ENCODE peak calls at places on chromosomes 3 and 15, in nine cellular contexts. I is AG04449; H is GM18507; F is NCI-H2171 treated with DMSO at 0.1 percent for 48 hours; G is CD8-positive, alpha-beta T cell; V is HCEC 1CT; Y is stimulated activated naive CD4-positive, alpha-beta T cell; U is uterus; X is substantia nigra. D is an unnamed sample.

GRCh38 chr3:170528731-170529130 is 57.1 kb downstream of the SLC7A14 start:
- DNase-seq in X (no peak), U (no peak), I (no peak), Y (no peak), V (no peak), G (no peak), H (no peak), F (peak), D (no peak)

GRCh38 chr3:38039101-38039898 is at the start of gene DLEC1:
- DNase-seq in U (peak), H (peak), X (no peak), V (peak), F (no peak), G (peak), Y (peak), I (no peak), D (peak)

GRCh38 chr15:69807752-69808151 is 290.0 kb downstream of the TLE3 start:
- DNase-seq in F (no peak), I (no peak), X (no peak), V (no peak), G (no peak), Y (no peak), U (no peak), H (no peak), D (no peak)

GRCh38 chr3:113265281-113265680 is 53.9 kb downstream of the BOC start:
- DNase-seq in V (no peak), F (no peak), H (no peak), Y (no peak), G (no peak), I (no peak), X (no peak), U (peak), D (no peak)

GRCh38 chr3:182973047-182973446 is 7.3 kb downstream of the DCUN1D1 start:
- DNase-seq in G (no peak), I (no peak), Y (no peak), H (no peak), X (no peak), V (peak), U (no peak), F (no peak), D (no peak)

GRCh38 chr3:10408680-10409079 is 87.8 kb upstream of the SEC13 start:
- DNase-seq in I (no peak), U (no peak), G (no peak), F (no peak), X (no peak), Y (no peak), H (no peak), V (peak), D (no peak)

GRCh38 chr3:58955308-58955707 is 94.5 kb downstream of the CFAP20DC start:
- DNase-seq in I (no peak), H (no peak), X (no peak), U (no peak), Y (no peak), F (no peak), V (no peak), G (no peak), D (no peak)

GRCh38 chr3:20074226-20075063 is 34.2 kb downstream of the KAT2B start:
- DNase-seq in F (no peak), G (no peak), X (no peak), Y (no peak), U (no peak), H (no peak), I (no peak), V (peak), D (no peak)

GRCh38 chr3:32952369-32953067 is 1.1 kb downstream of the CCR4 start:
- DNase-seq in I (no peak), H (no peak), Y (no peak), G (no peak), X (no peak), F (no peak), V (no peak), U (no peak), D (no peak)

GRCh38 chr3:147038456-147038855 is 367.9 kb downstream of the ZIC4 start:
- DNase-seq in U (no peak), V (peak), Y (no peak), X (no peak), H (no peak), G (no peak), F (no peak), I (peak), D (no peak)

GRCh38 chr15:65258370-65258769 is 28.3 kb downstream of the PARP16 start:
- DNase-seq in Y (no peak), H (no peak), U (peak), G (no peak), I (no peak), V (no peak), X (no peak), F (no peak), D (no peak)

GRCh38 chr3:94794563-94794962 is 731.7 kb downstream of the NSUN3 start:
- DNase-seq in U (no peak), V (no peak), Y (no peak), X (no peak), H (no peak), I (no peak), G (no peak), F (no peak), D (no peak)

GRCh38 chr3:185363662-185364203 is 797 bp downstream of the MAP3K13 start:
- DNase-seq in H (no peak), G (no peak), Y (no peak), V (no peak), X (no peak), I (no peak), F (no peak), U (no peak), D (no peak)

GRCh38 chr3:158789592-158789991 is 12.3 kb upstream of the MFSD1 start:
- DNase-seq in Y (no peak), G (no peak), H (no peak), X (no peak), U (no peak), I (no peak), F (peak), V (peak), D (no peak)

GRCh38 chr15:73156431-73157191 is 104.3 kb downstream of the NEO1 start:
- DNase-seq in X (no peak), H (no peak), F (no peak), U (no peak), Y (no peak), V (no peak), I (no peak), G (no peak), D (no peak)

GRCh38 chr15:77416954-77417353 is 3.0 kb downstream of the PEAK1 start:
- DNase-seq in F (no peak), V (peak), G (no peak), X (no peak), Y (no peak), U (no peak), I (no peak), H (no peak), D (no peak)

GRCh38 chr3:194857459-194858113 is 171.9 kb downstream of the FAM43A start:
- DNase-seq in I (no peak), V (no peak), Y (no peak), F (no peak), H (no peak), X (no peak), G (no peak), U (no peak), D (no peak)

GRCh38 chr15:93189562-93189961 is 100.6 kb upstream of the RGMA start:
- DNase-seq in G (no peak), F (no peak), X (no peak), I (no peak), U (no peak), H (no peak), Y (no peak), V (no peak), D (no peak)

GRCh38 chr15:73029003-73029527 is 23.2 kb upstream of the NEO1 start:
- DNase-seq in G (no peak), H (no peak), V (no peak), I (no peak), F (no peak), X (no peak), U (no peak), Y (no peak), D (no peak)

GRCh38 chr3:167487556-167487955 is 13.7 kb upstream of the SERPINI2 start:
- DNase-seq in Y (no peak), G (no peak), U (no peak), H (no peak), V (no peak), I (no peak), X (no peak), F (no peak), D (no peak)

GRCh38 chr3:119279844-119280243 is 14.3 kb upstream of the ARHGAP31 start:
- DNase-seq in Y (no peak), F (no peak), H (no peak), G (no peak), U (no peak), I (no peak), V (no peak), X (no peak), D (no peak)

GRCh38 chr3:71066849-71067261 is 516.7 kb downstream of the FOXP1 start:
- DNase-seq in G (no peak), Y (peak), H (no peak), X (no peak), U (peak), V (peak), F (no peak), I (no peak), D (peak)

GRCh38 chr15:75916978-75917377 is 13.3 kb downstream of the FBXO22 start:
- DNase-seq in U (no peak), G (no peak), Y (no peak), H (no peak), I (no peak), F (no peak), V (no peak), X (no peak), D (no peak)

GRCh38 chr15:100129677-100130076 is 212.1 kb downstream of the ADAMTS17 start:
- DNase-seq in Y (no peak), I (no peak), F (no peak), H (no peak), U (no peak), G (no peak), X (no peak), V (no peak), D (no peak)

GRCh38 chr15:86743283-86743903 is 663.7 kb downstream of the AGBL1 start:
- DNase-seq in G (peak), V (no peak), H (no peak), Y (no peak), F (no peak), I (no peak), U (no peak), X (no peak), D (no peak)

GRCh38 chr3:173135059-173135458 is 6.0 kb downstream of the SPATA16 start:
- DNase-seq in H (no peak), G (no peak), F (no peak), U (no peak), X (no peak), Y (no peak), I (no peak), V (no peak), D (no peak)

GRCh38 chr3:131712662-131713061 is 209.9 kb upstream of the MRPL3 start:
- DNase-seq in G (no peak), Y (no peak), H (no peak), I (no peak), V (no peak), U (no peak), X (no peak), F (no peak), D (no peak)

GRCh38 chr3:152376351-152377183 is 107.8 kb downstream of the MBNL1 start:
- DNase-seq in G (no peak), Y (no peak), V (peak), I (peak), X (no peak), H (no peak), U (no peak), F (no peak), D (no peak)

GRCh38 chr3:51934139-51934850 is 7.4 kb downstream of the RRP9 start:
- DNase-seq in I (no peak), G (no peak), F (no peak), Y (no peak), X (no peak), U (no peak), H (no peak), V (no peak), D (no peak)

GRCh38 chr15:40146037-40146436 is 14.8 kb upstream of the BUB1B start:
- DNase-seq in H (no peak), Y (no peak), X (no peak), V (peak), F (no peak), G (no peak), U (no peak), I (no peak), D (no peak)

GRCh38 chr3:169556349-169556870 is 107.1 kb downstream of the MECOM start:
- DNase-seq in V (no peak), X (no peak), U (no peak), F (no peak), I (no peak), Y (no peak), G (no peak), H (no peak), D (no peak)

GRCh38 chr3:114848643-114849350 is 298.3 kb downstream of the ZBTB20 start:
- DNase-seq in X (no peak), Y (no peak), U (no peak), H (no peak), G (no peak), I (no peak), V (no peak), F (peak), D (no peak)

GRCh38 chr3:177427540-177427939 is 230.3 kb upstream of the TBL1XR1 start:
- DNase-seq in V (peak), X (no peak), F (no peak), U (no peak), I (no peak), G (no peak), H (no peak), Y (no peak), D (no peak)

GRCh38 chr3:5186854-5187151 is 704 bp upstream of the EDEM1 start:
- DNase-seq in X (no peak), G (no peak), U (no peak), F (no peak), I (no peak), Y (no peak), V (peak), H (no peak), D (no peak)

D was measured in T-helper 1 cell.